ENCODE peak calls at places on chromosomes 12 and 14, in eight cellular contexts. O is fibroblast of lung, X is heart left ventricle, M is left ventricle myocardium inferior, G is neural progenitor cell, I is stomach, Y is heart right ventricle, B is coronary artery. U is an unnamed sample.

GRCh38 chr12:65656156-65656885 is 168.0 kb upstream of the HMGA2 start:
- DNase-seq in Y (no peak), M (no peak), I (no peak), G (no peak), O (no peak), B (no peak), X (no peak), U (no peak)

GRCh38 chr14:56400426-56400825 is 179.2 kb upstream of the TMEM260 start:
- DNase-seq in B (no peak), Y (no peak), G (no peak), I (no peak), O (no peak), M (no peak), X (no peak), U (no peak)

GRCh38 chr14:103316723-103317122 is 17.3 kb upstream of the EIF5 start:
- DNase-seq in B (no peak), Y (no peak), I (no peak), M (no peak), G (no peak), X (no peak), O (no peak), U (no peak)

GRCh38 chr14:74683406-74683805 is 29.5 kb downstream of the AREL1 start:
- DNase-seq in G (no peak), X (no peak), I (no peak), B (no peak), Y (no peak), O (no peak), M (no peak), U (no peak)

GRCh38 chr12:95788637-95789036 is 1.9 kb downstream of the NTN4 start:
- DNase-seq in O (peak), Y (no peak), I (no peak), M (no peak), B (no peak), X (no peak), G (no peak), U (no peak)

GRCh38 chr12:47602949-47603558 is 102.8 kb downstream of the RPAP3 start:
- DNase-seq in O (no peak), M (no peak), G (no peak), B (no peak), I (no peak), Y (no peak), X (no peak), U (no peak)

GRCh38 chr14:82449926-82450325 is 916.3 kb upstream of the SEL1L start:
- DNase-seq in X (no peak), B (no peak), O (no peak), G (no peak), I (no peak), Y (no peak), M (no peak), U (no peak)

GRCh38 chr14:96790211-96790610 is 7.0 kb upstream of the VRK1 start:
- DNase-seq in M (no peak), B (no peak), G (no peak), I (no peak), X (no peak), Y (no peak), O (no peak), U (no peak)

GRCh38 chr12:68733661-68734071 is 12.3 kb upstream of the SLC35E3 start:
- DNase-seq in B (no peak), Y (no peak), O (peak), I (no peak), G (no peak), X (no peak), M (no peak), U (no peak)

GRCh38 chr14:22664261-22664660 is 20.1 kb upstream of the OR6J1 start:
- DNase-seq in X (no peak), M (no peak), O (no peak), Y (no peak), G (no peak), B (no peak), I (no peak), U (no peak)

GRCh38 chr12:121538699-121539061 is 42.1 kb downstream of the KDM2B start:
- DNase-seq in M (no peak), Y (no peak), B (no peak), I (peak), X (no peak), G (no peak), O (no peak), U (peak)

GRCh38 chr12:47712171-47712570 is 6.3 kb upstream of the RPAP3 start:
- DNase-seq in I (no peak), X (no peak), O (no peak), G (no peak), B (no peak), M (no peak), Y (no peak), U (no peak)

GRCh38 chr12:27777141-27777540 is 2.9 kb upstream of the KLHL42 start:
- DNase-seq in M (no peak), Y (no peak), B (no peak), G (no peak), I (no peak), X (no peak), O (no peak), U (no peak)

GRCh38 chr12:108820700-108821406 is 36.5 kb downstream of the SSH1 start:
- DNase-seq in X (no peak), M (no peak), B (no peak), Y (no peak), G (no peak), O (no peak), I (no peak), U (no peak)

GRCh38 chr14:73140924-73141323 is 4.6 kb downstream of the PSEN1 start:
- DNase-seq in I (no peak), B (no peak), X (no peak), M (no peak), Y (no peak), O (no peak), G (no peak), U (no peak)

GRCh38 chr14:73567951-73568885 is 795 bp upstream of the ACOT2 start:
- DNase-seq in M (no peak), O (peak), B (no peak), G (no peak), I (no peak), Y (no peak), X (no peak), U (no peak)

DNA sequence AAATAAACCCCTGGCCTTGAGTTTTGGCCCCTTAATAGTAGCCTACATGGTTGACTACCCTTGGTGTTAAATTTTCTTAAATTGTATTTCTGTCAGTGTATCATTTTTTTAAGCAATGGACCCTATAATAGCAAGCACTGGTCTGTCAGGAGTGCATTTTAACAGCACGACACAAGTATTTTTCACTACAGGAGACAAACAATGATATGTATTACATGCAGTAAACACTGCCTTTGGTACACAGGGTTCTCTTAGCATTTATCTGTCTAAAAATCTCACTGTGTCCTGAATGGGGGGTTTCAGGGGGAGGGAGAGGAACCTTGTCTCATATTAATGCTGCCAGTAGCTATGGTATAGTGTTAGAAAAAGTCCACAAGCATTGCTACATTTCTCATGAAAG is 18.4 kb downstream of the LMO3 start:
- DNase-seq in M (no peak), X (no peak), G (no peak), O (no peak), B (no peak), I (no peak), Y (no peak), U (no peak)
- H3K27ac ChIP-seq in M (peak), X (no peak), G (no peak), O (no peak), B (peak), I (no peak), Y (no peak), U (no peak)

DNA sequence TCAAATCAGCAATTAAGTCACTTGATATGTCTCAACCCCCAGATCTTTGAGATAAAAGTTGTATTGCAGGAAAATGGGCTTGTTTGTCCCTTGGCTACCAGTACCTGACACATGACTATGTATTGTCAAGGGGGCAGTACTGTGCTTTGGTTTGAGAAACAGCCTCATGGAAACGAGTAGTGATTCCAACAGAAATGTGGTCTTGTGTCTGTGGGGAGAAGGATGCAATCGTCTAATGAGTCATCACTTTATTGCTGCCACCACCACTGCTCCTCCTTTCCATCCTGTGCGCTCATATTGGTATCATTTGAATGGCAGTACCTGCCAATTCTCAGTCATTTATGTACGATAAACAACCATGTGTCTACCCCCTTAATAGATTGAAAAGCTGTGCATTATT is 72.8 kb upstream of the ARHGAP5 start:
- DNase-seq in M (no peak), B (no peak), X (no peak), Y (no peak), G (no peak), O (peak), I (no peak), U (no peak)
- TF ChIP-seq CTCF in M (no peak), B (no peak), X (no peak), Y (no peak), G (no peak), O (no peak), I (no peak), U (no peak)

DNA sequence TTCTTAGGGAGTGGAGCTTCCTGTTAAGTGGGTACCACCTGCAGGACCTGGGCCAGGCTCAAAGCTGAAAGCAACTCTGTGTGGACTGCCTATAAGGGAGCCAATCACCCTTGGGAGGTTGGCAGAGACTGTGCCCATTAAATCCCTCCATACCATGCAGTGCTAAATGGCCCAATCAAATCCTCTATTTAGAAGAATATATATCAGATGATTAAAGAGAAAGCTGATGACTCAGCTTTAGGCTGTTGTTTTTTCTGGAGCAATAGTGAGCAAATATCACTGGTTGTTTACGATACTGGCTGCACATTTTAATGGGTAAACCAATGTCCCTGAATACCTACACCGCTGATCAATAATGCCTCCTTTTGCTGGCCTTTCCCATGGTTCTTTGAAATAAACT is 101.3 kb downstream of the TMX1 start:
- DNase-seq in I (no peak), B (no peak), X (no peak), Y (no peak), M (no peak), O (peak), G (no peak), U (peak)
- H3K27ac ChIP-seq in I (no peak), B (no peak), X (no peak), Y (no peak), M (no peak), O (no peak), G (no peak), U (no peak)

GRCh38 chr12:49974677-49975369 is 2.1 kb downstream of the AQP6 start:
- DNase-seq in M (no peak), O (no peak), G (no peak), I (no peak), B (no peak), X (no peak), Y (no peak), U (no peak)

GRCh38 chr12:49973361-49973830 is 649 bp downstream of the AQP6 start:
- DNase-seq in I (no peak), Y (no peak), B (no peak), M (no peak), G (no peak), O (no peak), X (no peak), U (no peak)

GRCh38 chr12:49972641-49973360 is at the start of gene AQP6:
- DNase-seq in X (no peak), B (peak), O (no peak), Y (no peak), G (no peak), I (peak), M (no peak), U (no peak)

GRCh38 chr12:49975370-49975761 is 2.6 kb downstream of the AQP6 start:
- DNase-seq in O (no peak), M (no peak), B (no peak), Y (no peak), G (peak), I (no peak), X (no peak), U (no peak)

GRCh38 chr12:49974231-49974675 is 1.5 kb downstream of the AQP6 start:
- DNase-seq in M (peak), G (peak), B (no peak), I (peak), O (peak), Y (peak), X (peak), U (no peak)
- TF ChIP-seq CTCF in M (peak), G (peak), B (no peak), I (no peak), O (peak), Y (peak), X (peak), U (no peak)